ENCODE peak calls at places on chromosome 4, in eight cellular contexts. I, B, T, K, O, R, C and Z are unnamed samples.

GRCh38 chr4:12692815-12693214 is 791.3 kb downstream of the RAB28 start:
- DNase-seq in O (peak; percentile 24), B (no peak), I (no peak), R (no peak), C (no peak), K (no peak), T (no peak), Z (no peak)

GRCh38 chr4:24872720-24873119 is 40.1 kb downstream of the CCDC149 start:
- DNase-seq in K (no peak), I (no peak), R (no peak), T (no peak), O (no peak), B (no peak), C (no peak), Z (no peak)

GRCh38 chr4:76301775-76302162 is 4.8 kb upstream of the STBD1 start:
- DNase-seq in T (no peak), C (no peak), K (no peak), O (no peak), I (no peak), B (no peak), R (no peak), Z (no peak)

GRCh38 chr4:159428975-159429692 is 326.3 kb downstream of the RAPGEF2 start:
- DNase-seq in O (no peak), I (no peak), T (no peak), B (no peak), C (no peak), K (no peak), R (no peak), Z (no peak)

GRCh38 chr4:39699676-39700409 is 1.9 kb downstream of the UBE2K start:
- DNase-seq in I (peak; percentile 46), O (peak; percentile 71), B (no peak), T (no peak), R (no peak), K (no peak), C (peak; percentile 41), Z (peak; percentile 37)

GRCh38 chr4:11777447-11777846 is 348.8 kb upstream of the HS3ST1 start:
- DNase-seq in C (no peak), T (no peak), I (no peak), B (no peak), K (no peak), O (no peak), R (no peak), Z (no peak)

GRCh38 chr4:85761803-85762202 is 286.9 kb downstream of the ARHGAP24 start:
- DNase-seq in R (peak; percentile 73), K (peak; percentile 41), C (peak; percentile 82), O (peak; percentile 76), B (no peak), T (no peak), I (no peak), Z (peak; percentile 69)

GRCh38 chr4:10013722-10014121 is 7.6 kb downstream of the SLC2A9 start:
- DNase-seq in B (peak; percentile 47), C (no peak), R (no peak), I (peak; percentile 69), T (peak; percentile 81), K (no peak), O (peak; percentile 25), Z (no peak)

GRCh38 chr4:122922877-122923511 is 597 bp upstream of the NUDT6 start:
- DNase-seq in C (peak; percentile 82), B (peak; percentile 82), R (peak; percentile 88), I (peak; percentile 86), O (peak; percentile 84), K (peak; percentile 85), T (peak; percentile 92), Z (peak; percentile 88)

GRCh38 chr4:113871080-113871479 is 108.4 kb downstream of the ARSJ start:
- DNase-seq in K (no peak), I (no peak), C (no peak), R (no peak), B (no peak), T (no peak), O (no peak), Z (no peak)

GRCh38 chr4:176927664-176928063 is 134.9 kb upstream of the VEGFC start:
- DNase-seq in C (peak; percentile 94), B (no peak), K (no peak), R (no peak), O (peak; percentile 93), T (no peak), I (no peak), Z (peak; percentile 66)

GRCh38 chr4:123250843-123251242 is 145.8 kb upstream of the SPRY1 start:
- DNase-seq in O (peak; percentile 30), K (peak; percentile 42), I (no peak), R (no peak), B (peak; percentile 33), C (peak; percentile 93), T (no peak), Z (peak; percentile 75)

GRCh38 chr4:8897768-8898167 is 26.1 kb upstream of the HMX1 start:
- DNase-seq in R (no peak), C (no peak), O (no peak), T (no peak), B (no peak), K (no peak), I (no peak), Z (no peak)

GRCh38 chr4:118175506-118175905 is 141.2 kb downstream of the NDST3 start:
- DNase-seq in K (no peak), O (no peak), R (no peak), C (no peak), B (no peak), T (no peak), I (no peak), Z (no peak)

GRCh38 chr4:128768373-128768996 is 41.0 kb upstream of the JADE1 start:
- DNase-seq in R (no peak), B (no peak), T (no peak), C (peak; percentile 51), O (no peak), K (no peak), I (peak; percentile 37), Z (no peak)

GRCh38 chr4:20474119-20474518 is 222.4 kb downstream of the SLIT2 start:
- DNase-seq in T (no peak), O (peak; percentile 35), C (peak; percentile 43), I (no peak), R (no peak), B (no peak), K (no peak), Z (peak; percentile 36)

GRCh38 chr4:57109847-57110634 is at the start of gene IGFBP7:
- DNase-seq in I (peak; percentile 59), B (peak; percentile 81), K (peak; percentile 80), O (no peak), R (peak; percentile 91), C (no peak), T (peak; percentile 9), Z (peak; percentile 60)

GRCh38 chr4:168496834-168497233 is at the start of gene PALLD:
- DNase-seq in I (no peak), C (peak; percentile 60), T (peak; percentile 70), K (no peak), O (peak; percentile 12), B (peak; percentile 35), R (no peak), Z (peak; percentile 51)

GRCh38 chr4:43048570-43048969 is 156.1 kb downstream of the GRXCR1 start:
- DNase-seq in R (no peak), C (no peak), T (no peak), B (no peak), O (no peak), K (no peak), I (no peak), Z (no peak)

GRCh38 chr4:121155893-121156292 is 8.2 kb downstream of the TNIP3 start:
- DNase-seq in O (peak; percentile 92), B (no peak), C (peak; percentile 94), R (no peak), K (no peak), T (no peak), I (peak; percentile 4), Z (peak; percentile 82)

GRCh38 chr4:85114526-85114925 is 148.0 kb upstream of the WDFY3 start:
- DNase-seq in K (no peak), O (peak; percentile 33), C (no peak), I (no peak), R (no peak), B (no peak), T (no peak), Z (no peak)

GRCh38 chr4:177726111-177726510 is 283.9 kb upstream of the AGA start:
- DNase-seq in O (peak; percentile 6), K (no peak), T (no peak), C (peak; percentile 36), I (no peak), B (no peak), R (no peak), Z (peak; percentile 16)

GRCh38 chr4:95059630-95060029 is 301.9 kb downstream of the BMPR1B start:
- DNase-seq in C (no peak), R (no peak), K (no peak), T (no peak), I (no peak), B (no peak), O (peak; percentile 70), Z (peak; percentile 69)

GRCh38 chr4:39710098-39710896 is 12.4 kb downstream of the UBE2K start:
- DNase-seq in T (no peak), R (no peak), I (no peak), C (no peak), B (no peak), O (no peak), K (no peak), Z (no peak)

GRCh38 chr4:113645771-113646455 is 115.6 kb downstream of the CAMK2D start:
- DNase-seq in O (peak; percentile 69), K (no peak), I (peak; percentile 9), R (no peak), B (no peak), T (no peak), C (peak; percentile 82), Z (peak; percentile 75)

GRCh38 chr4:6055436-6055835 is 37.2 kb upstream of the C4orf50 start:
- DNase-seq in B (no peak), O (no peak), K (no peak), C (no peak), T (no peak), I (no peak), R (no peak), Z (no peak)

GRCh38 chr4:153676491-153676890 is 7.6 kb upstream of the TLR2 start:
- DNase-seq in T (no peak), B (no peak), C (peak; percentile 12), O (peak; percentile 59), K (no peak), R (no peak), I (no peak), Z (peak; percentile 40)

GRCh38 chr4:7798215-7798995 is 141.3 kb downstream of the AFAP1 start:
- DNase-seq in B (no peak), O (peak; percentile 66), C (peak; percentile 82), K (no peak), I (no peak), T (no peak), R (peak; percentile 77), Z (no peak)
- H3K4me3 ChIP-seq in B (no peak overlapping the region), O (no peak overlapping the region), C (no peak overlapping the region), K (no peak overlapping the region), I (no peak overlapping the region), T (no peak overlapping the region), R (no peak overlapping the region), Z (no peak overlapping the region)

GRCh38 chr4:52102587-52102986 is 51.5 kb downstream of the SPATA18 start:
- DNase-seq in I (no peak), C (peak; percentile 23), R (no peak), O (peak; percentile 86), T (no peak), K (no peak), B (no peak), Z (peak; percentile 22)
- TF ChIP-seq CTCF in I (no peak), C (no peak), R (no peak), O (no peak), T (no peak), K (no peak), B (no peak), Z (no peak)

GRCh38 chr4:99648321-99648720 is 9.3 kb downstream of the C4orf54 start:
- DNase-seq in R (no peak), K (no peak), C (no peak), I (no peak), T (peak; percentile 87), B (no peak), O (no peak), Z (no peak)
- H3K4me3 ChIP-seq in R (no peak overlapping the region), K (no peak overlapping the region), C (no peak overlapping the region), I (no peak overlapping the region), T (no peak overlapping the region), B (no peak overlapping the region), O (no peak overlapping the region), Z (no peak overlapping the region)

GRCh38 chr4:183504064-183504929 is 561 bp upstream of the ING2 start:
- DNase-seq in K (peak; percentile 100), R (peak; percentile 100), T (peak; percentile 100), B (peak; percentile 99), C (peak; percentile 96), O (peak; percentile 95), I (peak; percentile 95), Z (peak; percentile 99)
- TF ChIP-seq CTCF in K (peak; percentile 5), R (peak; percentile 23), T (peak; percentile 57), B (peak; percentile 38), C (peak; percentile 44), O (peak; percentile 3), I (no peak), Z (no peak)